ENCODE peak calls at places on chromosome 4, in eight cellular contexts. C, J, B, L, K, X, Y and Q are unnamed samples.

GRCh38 chr4:161767116-161767515 is 396.7 kb downstream of the FSTL5 start:
- DNase-seq in B (no peak), C (peak), K (no peak), Y (no peak), X (no peak), J (no peak), L (no peak), Q (no peak)

GRCh38 chr4:47530801-47531200 is 45.7 kb downstream of the ATP10D start:
- DNase-seq in L (no peak), C (no peak), K (no peak), B (no peak), J (no peak), X (no peak), Y (no peak), Q (no peak)

GRCh38 chr4:23934915-23935314 is 45.1 kb upstream of the PPARGC1A start:
- DNase-seq in B (peak), Y (no peak), J (peak), C (peak), K (peak), X (peak), L (no peak), Q (peak)

GRCh38 chr4:174427562-174428140 is 94.6 kb downstream of the HPGD start:
- DNase-seq in K (no peak), Y (no peak), L (no peak), B (no peak), J (no peak), X (no peak), C (no peak), Q (no peak)

GRCh38 chr4:188959424-188959823 is 820.2 kb downstream of the TRIML1 start:
- DNase-seq in X (no peak), J (no peak), L (no peak), C (no peak), B (no peak), K (no peak), Y (no peak), Q (no peak)

GRCh38 chr4:102868153-102868781 is 525 bp upstream of the CISD2 start:
- DNase-seq in X (no peak), K (peak), Y (peak), C (no peak), L (peak), J (no peak), B (peak), Q (peak)

GRCh38 chr4:100177126-100177525 is 13.1 kb downstream of the DDIT4L start:
- DNase-seq in J (no peak), B (no peak), Y (no peak), L (no peak), C (no peak), X (no peak), K (no peak), Q (no peak)

GRCh38 chr4:2942037-2942531 is 21.1 kb downstream of the NOP14 start:
- DNase-seq in J (no peak), X (peak), K (no peak), B (no peak), L (no peak), Y (peak), C (no peak), Q (peak)

GRCh38 chr4:180437601-180438000 is 1805.6 kb upstream of the TENM3 start:
- DNase-seq in J (no peak), L (no peak), K (no peak), B (no peak), Y (no peak), C (no peak), X (no peak), Q (no peak)

GRCh38 chr4:4385729-4386295 is 1.1 kb upstream of the NSG1 start:
- DNase-seq in Y (no peak), X (no peak), L (no peak), C (no peak), B (no peak), K (no peak), J (no peak), Q (no peak)

GRCh38 chr4:150581611-150582010 is 340 bp upstream of the MAB21L2 start:
- DNase-seq in B (no peak), C (peak), J (no peak), Y (peak), X (no peak), L (no peak), K (peak), Q (peak)

GRCh38 chr4:55561884-55562283 is 15.2 kb upstream of the CLOCK start:
- DNase-seq in C (no peak), L (no peak), J (no peak), K (no peak), X (no peak), Y (no peak), B (no peak), Q (no peak)

GRCh38 chr4:106114284-106114683 is 201.7 kb downstream of the TBCK start:
- DNase-seq in B (no peak), Y (no peak), J (no peak), L (no peak), C (no peak), X (no peak), K (no peak), Q (no peak)

GRCh38 chr4:84338367-84338766 is 160.7 kb downstream of the NKX6-1 start:
- DNase-seq in B (no peak), L (no peak), C (no peak), K (no peak), J (no peak), Y (no peak), X (no peak), Q (no peak)

GRCh38 chr4:87066403-87067119 is 131.8 kb downstream of the AFF1 start:
- DNase-seq in Y (no peak), B (no peak), J (no peak), L (no peak), C (no peak), X (no peak), K (no peak), Q (no peak)

GRCh38 chr4:3476341-3476747 is 13.2 kb downstream of the DOK7 start:
- DNase-seq in J (no peak), L (no peak), K (peak), Y (no peak), B (no peak), C (no peak), X (no peak), Q (no peak)

GRCh38 chr4:56086073-56086521 is 137.4 kb downstream of the CEP135 start:
- DNase-seq in L (no peak), K (no peak), Y (no peak), B (no peak), C (no peak), X (no peak), J (no peak), Q (peak)

GRCh38 chr4:185318679-185319078 is 77.0 kb downstream of the LRP2BP start:
- DNase-seq in L (no peak), X (no peak), K (no peak), J (no peak), B (no peak), Y (no peak), C (no peak), Q (no peak)

GRCh38 chr4:8747896-8748575 is 123.6 kb downstream of the HMX1 start:
- DNase-seq in X (no peak), B (peak), J (peak), L (no peak), Y (no peak), C (no peak), K (no peak), Q (no peak)

GRCh38 chr4:150173420-150173819 is 95.2 kb downstream of the DCLK2 start:
- DNase-seq in C (no peak), K (no peak), J (no peak), B (no peak), Y (no peak), X (no peak), L (no peak), Q (no peak)

GRCh38 chr4:173805884-173806283 is 275.9 kb upstream of the HAND2 start:
- DNase-seq in B (no peak), X (no peak), Y (no peak), K (no peak), J (no peak), L (no peak), C (no peak), Q (no peak)

GRCh38 chr4:159015862-159016261 is 87.0 kb upstream of the RAPGEF2 start:
- DNase-seq in X (no peak), K (no peak), L (no peak), J (no peak), Y (no peak), B (no peak), C (peak), Q (no peak)

GRCh38 chr4:146051724-146052396 is 113.2 kb upstream of the ZNF827 start:
- DNase-seq in K (no peak), B (no peak), Y (no peak), X (no peak), C (peak), J (no peak), L (no peak), Q (no peak)

GRCh38 chr4:2534904-2535385 is 1.5 kb upstream of the FAM193A start:
- DNase-seq in Y (no peak), C (peak), K (no peak), X (no peak), L (no peak), B (no peak), J (no peak), Q (no peak)

GRCh38 chr4:63618883-63619573 is 790.2 kb downstream of the TECRL start:
- DNase-seq in J (no peak), L (no peak), B (no peak), C (no peak), K (no peak), X (no peak), Y (no peak), Q (no peak)

GRCh38 chr4:158962396-158962795 is 140.5 kb upstream of the RAPGEF2 start:
- DNase-seq in X (no peak), Y (no peak), C (no peak), B (no peak), L (no peak), K (no peak), J (no peak), Q (no peak)

GRCh38 chr4:184473265-184473514 is 1.2 kb downstream of the IRF2 start:
- DNase-seq in K (no peak), B (no peak), J (no peak), L (no peak), C (no peak), X (no peak), Y (no peak), Q (no peak)

GRCh38 chr4:182255421-182256190 is 12.4 kb downstream of the TENM3 start:
- DNase-seq in C (no peak), L (no peak), K (no peak), B (no peak), Y (no peak), J (no peak), X (no peak), Q (no peak)

GRCh38 chr4:31356839-31357238 is 636.7 kb downstream of the PCDH7 start:
- DNase-seq in J (no peak), X (no peak), L (no peak), C (no peak), Y (no peak), K (no peak), B (no peak), Q (no peak)

GRCh38 chr4:14375816-14376215 is 626.5 kb upstream of the CPEB2 start:
- DNase-seq in L (no peak), B (no peak), Y (no peak), K (no peak), X (no peak), C (peak), J (no peak), Q (no peak)

GRCh38 chr4:37928421-37928820 is 31.8 kb upstream of the PTTG2 start:
- DNase-seq in Y (no peak), J (no peak), K (no peak), C (no peak), B (no peak), X (peak), L (no peak), Q (no peak)

GRCh38 chr4:136489101-136489500 is 1043.2 kb downstream of the PCDH18 start:
- DNase-seq in B (no peak), K (no peak), Y (no peak), L (no peak), J (no peak), X (no peak), C (no peak), Q (no peak)

GRCh38 chr4:118265312-118266144 is 87.3 kb downstream of the PRSS12 start:
- DNase-seq in J (peak), C (no peak), X (peak), Y (peak), L (no peak), K (no peak), B (no peak), Q (peak)

GRCh38 chr4:4481394-4482000 is 60.4 kb downstream of the STX18 start:
- DNase-seq in L (no peak), Y (no peak), C (no peak), B (no peak), K (no peak), J (no peak), X (no peak), Q (no peak)

GRCh38 chr4:186900232-186900900 is 176.7 kb upstream of the FAT1 start:
- DNase-seq in C (peak), B (no peak), K (no peak), Y (no peak), X (no peak), L (no peak), J (no peak), Q (no peak)

GRCh38 chr4:22430626-22431025 is 85.2 kb downstream of the ADGRA3 start:
- DNase-seq in L (no peak), J (no peak), X (no peak), C (no peak), B (no peak), K (no peak), Y (no peak), Q (no peak)

DNA sequence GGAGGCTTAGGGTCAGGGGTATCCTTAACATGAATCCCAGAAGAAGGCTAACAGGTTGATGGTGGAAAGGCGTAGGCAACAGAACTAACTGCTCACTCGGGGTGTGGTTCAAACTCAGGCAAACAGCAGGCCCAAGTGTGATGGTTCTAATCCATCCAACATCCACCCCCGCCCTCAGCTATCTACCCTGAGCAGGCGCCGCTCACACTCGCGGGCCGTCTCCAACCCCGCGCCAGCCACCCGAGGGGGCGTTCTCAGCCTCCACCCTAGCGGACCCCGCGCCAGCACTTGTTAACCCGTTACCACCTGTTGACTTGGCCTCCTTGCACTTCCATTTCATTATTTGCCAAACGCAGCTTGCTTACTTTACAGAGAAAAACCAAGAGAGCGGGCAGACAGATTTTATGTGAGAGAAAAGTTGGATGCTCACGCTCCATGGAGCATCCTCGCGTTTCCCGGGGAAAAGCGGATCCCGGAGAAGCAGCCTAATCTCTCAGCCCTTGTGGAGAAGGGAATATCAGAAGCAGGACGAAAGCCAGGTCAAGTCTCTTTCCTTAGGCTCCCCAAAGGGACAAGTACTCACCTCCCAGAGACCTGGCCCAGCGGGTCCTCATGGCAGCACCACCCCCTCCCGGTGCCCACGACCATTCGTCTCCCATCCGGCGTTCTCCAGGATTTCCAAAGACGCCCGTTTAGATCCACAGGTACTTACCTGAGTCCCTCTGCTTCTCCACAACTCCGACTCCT is 757 bp downstream of the SNCA start:
- DNase-seq in J (no peak), K (no peak), C (no peak), B (no peak), X (no peak), Y (no peak), L (peak), Q (no peak)
- TF ChIP-seq POLR2A in J (no peak), K (no peak), C (no peak), B (no peak), X (no peak), Y (no peak), L (no peak), Q (no peak)

DNA sequence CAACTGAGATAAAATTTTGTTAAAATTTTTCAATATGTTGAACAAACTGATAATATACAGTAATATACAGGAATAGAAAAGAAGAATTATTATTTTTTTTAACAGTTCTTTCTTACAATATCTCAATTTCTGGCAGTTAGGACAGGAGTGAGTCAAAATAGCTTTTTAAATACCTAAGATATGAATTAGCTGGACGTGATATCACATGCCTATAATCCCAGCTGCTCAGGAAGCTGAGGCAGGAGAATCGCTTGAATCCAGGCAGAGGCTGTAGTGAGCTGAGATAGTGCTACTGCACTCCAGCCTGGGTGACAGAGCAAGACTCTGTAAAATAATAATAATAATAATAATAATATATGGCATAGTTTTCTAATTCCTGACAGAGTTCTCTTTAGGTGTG is 1039.3 kb downstream of the STPG2 start:
- DNase-seq in C (no peak), Y (no peak), B (no peak), L (no peak), J (no peak), X (no peak), K (no peak), Q (no peak)
- H3K4me3 ChIP-seq in C (no peak), Y (no peak), B (no peak), L (no peak), J (no peak), X (no peak), K (no peak), Q (no peak)

GRCh38 chr4:42558156-42558555 is 98.7 kb downstream of the ATP8A1 start:
- DNase-seq in J (no peak), C (no peak), B (no peak), L (no peak), X (no peak), Y (no peak), K (no peak), Q (no peak)

GRCh38 chr4:42560465-42560864 is 96.4 kb downstream of the ATP8A1 start:
- DNase-seq in J (no peak), L (no peak), C (no peak), Y (no peak), K (no peak), X (no peak), B (no peak), Q (no peak)

GRCh38 chr4:42561031-42561430 is 95.9 kb downstream of the ATP8A1 start:
- DNase-seq in J (no peak), L (no peak), X (no peak), C (no peak), K (no peak), B (no peak), Y (no peak), Q (no peak)

GRCh38 chr4:42566835-42567234 is 90.1 kb downstream of the ATP8A1 start:
- DNase-seq in K (no peak), B (no peak), J (no peak), L (no peak), X (no peak), Y (no peak), C (no peak), Q (no peak)

DNA sequence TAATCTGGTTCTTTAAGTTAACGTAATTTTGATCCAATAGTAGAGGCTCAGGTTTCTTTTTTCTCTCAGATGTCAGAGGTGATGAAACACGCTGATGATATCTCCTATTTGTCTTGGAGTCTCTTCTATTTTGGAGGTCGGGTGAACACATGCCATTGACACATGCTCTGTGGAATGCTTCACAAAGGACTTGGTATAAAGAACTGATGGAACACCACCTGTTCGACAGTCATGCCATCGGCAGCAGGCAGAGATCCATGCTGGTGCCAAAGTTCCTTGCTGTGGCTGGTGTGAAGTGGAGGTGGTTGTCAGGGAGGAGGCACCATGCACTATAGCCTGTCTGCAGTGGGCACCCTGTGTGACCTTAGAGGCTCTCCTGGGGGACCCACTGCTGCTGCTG is 94.9 kb downstream of the ATP8A1 start:
- DNase-seq in X (no peak), B (no peak), L (no peak), Y (no peak), C (no peak), J (no peak), K (no peak), Q (no peak)
- TF ChIP-seq POLR2A in X (no peak), B (no peak), L (no peak), Y (no peak), C (no peak), J (no peak), K (no peak), Q (no peak)

GRCh38 chr4:26256016-26256415 is 64.8 kb upstream of the RBPJ start:
- DNase-seq in X (no peak), B (no peak), J (no peak), L (no peak), C (peak), Y (no peak), K (no peak), Q (no peak)
- H3K4me3 ChIP-seq in X (no peak), B (no peak), J (no peak), L (no peak), C (no peak), Y (no peak), K (no peak), Q (no peak)

GRCh38 chr4:1012031-1012739 is 759 bp downstream of the FGFRL1 start:
- DNase-seq in K (peak), C (no peak), B (no peak), L (peak), J (peak), Y (peak), X (peak), Q (peak)
- TF ChIP-seq POLR2A in K (no peak), C (no peak), B (no peak), L (no peak), J (no peak), Y (no peak), X (no peak), Q (no peak)

GRCh38 chr4:76892601-76893000 is 5.3 kb downstream of the SOWAHB start:
- DNase-seq in K (no peak), J (no peak), X (no peak), B (no peak), L (no peak), Y (no peak), C (peak), Q (no peak)
- H3K4me3 ChIP-seq in K (no peak), J (no peak), X (no peak), B (no peak), L (no peak), Y (no peak), C (no peak), Q (no peak)

DNA sequence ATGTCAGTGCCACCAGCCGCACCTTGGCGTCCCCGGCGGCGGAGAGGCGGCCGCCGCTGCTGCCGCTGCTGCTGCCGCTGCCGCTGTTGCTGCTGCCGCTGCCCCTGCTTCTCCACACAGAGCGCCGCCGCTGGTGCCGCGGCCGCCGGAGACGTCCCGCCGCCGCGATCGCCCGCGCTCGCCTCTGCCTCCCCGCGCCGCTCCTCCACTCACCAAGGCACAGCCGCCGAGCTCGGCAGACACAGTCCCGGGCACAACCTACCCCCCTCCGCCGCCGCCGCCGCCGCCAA is at the start of gene PPP3CA:
- DNase-seq in Y (no peak), L (no peak), J (no peak), B (no peak), C (no peak), X (no peak), K (no peak), Q (no peak)
- TF ChIP-seq POLR2A in Y (peak), L (peak), J (no peak), B (no peak), C (no peak), X (peak), K (no peak), Q (no peak)

GRCh38 chr4:11624370-11624769 is 195.7 kb upstream of the HS3ST1 start:
- DNase-seq in J (no peak), Y (no peak), L (no peak), C (no peak), X (no peak), K (peak), B (no peak), Q (no peak)
- H3K4me3 ChIP-seq in J (no peak), Y (no peak), L (no peak), C (no peak), X (no peak), K (no peak), B (no peak), Q (no peak)